ENCODE peak calls at places on chromosomes 11 and 22, in eight cellular contexts. P, K, V, D, X, M, Y and T are unnamed samples.

GRCh38 chr11:72228229-72228843 is 3.8 kb downstream of the INPPL1 start:
- DNase-seq in Y (no peak), P (no peak), V (no peak), D (no peak), M (peak; percentile 5), K (no peak), X (peak; percentile 57), T (no peak)

GRCh38 chr11:118343248-118343647 is 743 bp upstream of the CD3D start:
- DNase-seq in M (no peak), Y (no peak), V (no peak), X (no peak), D (no peak), K (peak; percentile 39), P (no peak), T (no peak)

GRCh38 chr11:46701078-46701654 is 335 bp downstream of the ZNF408 start:
- DNase-seq in Y (no peak), K (no peak), P (no peak), V (no peak), D (peak; percentile 48), X (no peak), M (no peak), T (no peak)

GRCh38 chr11:47143322-47143721 is 33.4 kb downstream of the ARFGAP2 start:
- DNase-seq in V (no peak), K (no peak), D (no peak), X (no peak), M (peak; percentile 49), P (peak; percentile 46), Y (peak; percentile 97), T (no peak)

GRCh38 chr11:76176463-76176862 is 29.8 kb downstream of the WNT11 start:
- DNase-seq in K (no peak), P (no peak), D (peak; percentile 51), M (no peak), X (no peak), Y (no peak), V (no peak), T (no peak)

GRCh38 chr11:111336582-111337256 is 38.4 kb downstream of the POU2AF3 start:
- DNase-seq in X (no peak), M (no peak), V (no peak), D (no peak), K (no peak), P (no peak), Y (peak; percentile 61), T (no peak)

GRCh38 chr11:6612816-6613136 is 760 bp upstream of the TAF10 start:
- DNase-seq in M (peak; percentile 48), P (no peak), K (no peak), X (no peak), D (peak; percentile 32), Y (no peak), V (no peak), T (no peak)

GRCh38 chr11:132898676-132899075 is 633.6 kb downstream of the OPCML start:
- DNase-seq in X (no peak), M (no peak), D (no peak), V (no peak), P (no peak), Y (peak; percentile 41), K (no peak), T (no peak)

GRCh38 chr11:117936973-117937372 is 7.8 kb upstream of the TMPRSS13 start:
- DNase-seq in K (no peak), P (no peak), Y (no peak), D (no peak), X (no peak), M (no peak), V (no peak), T (no peak)

GRCh38 chr11:16606784-16607674 is 131.4 kb upstream of the C11orf58 start:
- DNase-seq in Y (peak; percentile 41), X (peak; percentile 80), D (peak; percentile 47), P (peak; percentile 16), V (no peak), M (peak; percentile 70), K (no peak), T (no peak)

GRCh38 chr11:115737875-115738274 is 233.7 kb upstream of the CADM1 start:
- DNase-seq in P (no peak), V (no peak), Y (peak; percentile 22), M (no peak), D (no peak), X (no peak), K (no peak), T (no peak)

GRCh38 chr22:17586831-17587440 is 23.6 kb downstream of the SLC25A18 start:
- DNase-seq in X (peak; percentile 61), K (no peak), P (no peak), Y (no peak), D (no peak), M (no peak), V (no peak), T (no peak)

GRCh38 chr22:44098966-44099530 is 74.9 kb downstream of the PARVB start:
- DNase-seq in M (no peak), K (no peak), V (no peak), X (no peak), P (no peak), D (no peak), Y (no peak), T (no peak)

GRCh38 chr11:64234840-64235379 is 526 bp downstream of the VEGFB start:
- DNase-seq in V (no peak), X (peak; percentile 83), D (peak; percentile 48), K (peak; percentile 55), P (no peak), M (no peak), Y (no peak), T (no peak)

GRCh38 chr11:73249304-73249703 is 22.8 kb upstream of the P2RY6 start:
- DNase-seq in D (no peak), K (peak; percentile 4), V (peak; percentile 42), M (no peak), P (no peak), Y (peak; percentile 22), X (peak; percentile 4), T (no peak)

GRCh38 chr11:119724956-119725355 is 4.0 kb downstream of the NECTIN1 start:
- DNase-seq in D (no peak), Y (no peak), P (no peak), M (no peak), V (no peak), K (no peak), X (no peak), T (no peak)

GRCh38 chr11:119727523-119728081 is 1.4 kb downstream of the NECTIN1 start:
- DNase-seq in Y (no peak), P (no peak), V (no peak), K (no peak), D (peak; percentile 39), X (peak; percentile 72), M (no peak), T (no peak)

GRCh38 chr11:119726585-119727522 is 2.1 kb downstream of the NECTIN1 start:
- DNase-seq in P (no peak), D (no peak), V (no peak), K (no peak), M (no peak), X (no peak), Y (no peak), T (no peak)

GRCh38 chr11:119728226-119728626 is 774 bp downstream of the NECTIN1 start:
- DNase-seq in Y (no peak), K (no peak), M (no peak), P (no peak), D (no peak), X (peak; percentile 70), V (no peak), T (no peak)

DNA sequence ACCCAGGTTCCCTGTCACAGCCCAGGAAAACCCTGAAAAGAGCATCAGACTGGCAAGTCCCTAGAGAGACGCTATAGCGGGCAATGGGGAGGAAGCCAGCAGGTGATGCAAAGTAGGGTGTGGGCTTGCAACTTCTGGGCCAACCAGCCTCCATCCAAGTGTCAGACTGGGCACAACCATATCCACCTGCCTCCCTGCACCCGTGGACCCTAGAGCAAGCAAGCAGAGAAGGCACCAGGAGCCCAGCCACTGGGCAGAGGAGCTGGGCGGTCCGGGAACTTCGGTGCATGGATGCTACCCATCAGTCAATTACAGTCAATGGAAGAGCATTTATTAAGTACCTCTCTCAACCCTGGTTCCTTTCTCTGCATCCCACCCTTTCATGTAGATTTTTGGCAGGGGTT is 2.8 kb downstream of the NECTIN1 start:
- DNase-seq in P (no peak), K (no peak), X (no peak), V (no peak), D (no peak), M (no peak), Y (no peak), T (no peak)
- H3K4me3 ChIP-seq in P (peak overlapping the region; percentile 86), K (no peak overlapping the region), X (no peak overlapping the region), V (no peak overlapping the region), D (no peak overlapping the region), M (no peak overlapping the region), Y (no peak overlapping the region), T (peak overlapping the region; percentile 1)

DNA sequence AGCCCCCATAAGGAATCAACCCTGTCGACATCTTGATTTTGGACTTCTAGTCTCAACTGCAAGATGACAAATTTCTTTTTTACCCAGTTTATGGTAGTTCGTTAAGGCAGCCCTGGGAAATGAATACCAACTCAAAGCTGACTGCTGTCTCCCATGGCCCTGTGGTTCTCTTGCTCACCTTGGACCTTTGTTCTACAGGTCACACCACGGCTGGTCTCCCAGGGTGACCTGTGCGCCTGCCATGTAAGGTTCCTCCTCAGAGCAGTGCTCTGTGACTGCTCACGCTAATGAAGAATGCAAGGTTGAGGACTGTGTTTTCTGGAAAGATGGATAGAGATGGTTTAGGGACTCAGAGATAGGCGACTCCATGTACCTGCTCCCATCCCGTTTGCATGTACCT is 68.2 kb downstream of the ZNRF3 start:
- DNase-seq in V (no peak), M (no peak), P (no peak), D (no peak), X (no peak), Y (no peak), K (no peak), T (no peak)
- H3K4me1 ChIP-seq in V (peaks cover 64% of the 10 kb centered on the region), M (no peaks in the 10 kb centered on the region), P (peaks cover 19% of the 10 kb centered on the region), D (no peaks in the 10 kb centered on the region), X (peaks cover 24% of the 10 kb centered on the region), Y (peaks cover 11% of the 10 kb centered on the region), K (peaks cover 13% of the 10 kb centered on the region), T (peaks cover 4% of the 10 kb centered on the region)

GRCh38 chr11:114137054-114137453 is 77.5 kb downstream of the ZBTB16 start:
- DNase-seq in P (no peak), V (no peak), M (no peak), K (peak; percentile 32), X (no peak), Y (no peak), D (no peak), T (no peak)
- H3K27ac ChIP-seq in P (peak overlapping the region; percentile 9), V (no peak overlapping the region), M (peak overlapping the region; percentile 57), K (no peak overlapping the region), X (no peak overlapping the region), Y (no peak overlapping the region), D (no peak overlapping the region), T (no peak overlapping the region)

GRCh38 chr22:23150762-23151161 is 5.5 kb downstream of the RAB36 start:
- DNase-seq in M (no peak), K (no peak), D (peak; percentile 59), V (no peak), P (no peak), Y (no peak), X (no peak), T (no peak)
- H3K4me3 ChIP-seq in M (no peak overlapping the region), K (no peak overlapping the region), D (no peak overlapping the region), V (no peak overlapping the region), P (no peak overlapping the region), Y (no peak overlapping the region), X (no peak overlapping the region), T (no peak overlapping the region)

GRCh38 chr22:31346255-31346732 is at the start of gene PATZ1:
- DNase-seq in V (peak; percentile 88), P (peak; percentile 57), Y (peak; percentile 72), K (peak; percentile 90), D (peak; percentile 67), M (peak; percentile 87), X (peak; percentile 87), T (no peak)
- H3K4me1 ChIP-seq in V (peaks cover 29% of the 10 kb centered on the region), P (peaks cover 42% of the 10 kb centered on the region), Y (peaks cover 27% of the 10 kb centered on the region), K (peaks cover 52% of the 10 kb centered on the region), D (peaks cover 42% of the 10 kb centered on the region), M (peaks cover 30% of the 10 kb centered on the region), X (peaks cover 38% of the 10 kb centered on the region), T (peaks cover 15% of the 10 kb centered on the region)

GRCh38 chr11:36376315-36376887 is 80.3 kb downstream of the PRR5L start:
- DNase-seq in X (peak; percentile 72), M (peak; percentile 46), V (peak; percentile 20), P (no peak), Y (peak; percentile 18), K (no peak), D (no peak), T (no peak)
- H3K27ac ChIP-seq in X (peak overlapping the region; percentile 78), M (no peak overlapping the region), V (peak overlapping the region; percentile 84), P (peak overlapping the region; percentile 76), Y (peak overlapping the region; percentile 29), K (no peak overlapping the region), D (no peak overlapping the region), T (no peak overlapping the region)